ENCODE peak calls at places on chromosome 22, in four cellular contexts. One of them, this sample, is unnamed.

GRCh38 chr22:38957046-38957770 is at the start of gene APOBEC3A:
- DNase-seq in GM12878: no peak
- DNase-seq in HepG2: no peak
- DNase-seq in K562: no peak
- DNase-seq in this sample: no peak

GRCh38 chr22:31952459-31952858 is 8.1 kb downstream of the YWHAH start:
- DNase-seq in K562: no peak
- DNase-seq in HepG2: no peak
- DNase-seq in GM12878: no peak
- DNase-seq in this sample: no peak

GRCh38 chr22:48702573-48703264 is 1125.0 kb downstream of the BRD1 start:
- DNase-seq in HepG2: peak
- DNase-seq in GM12878: no peak
- DNase-seq in K562: no peak
- DNase-seq in this sample: no peak

GRCh38 chr22:21015051-21016006 is at the start of gene P2RX6:
- DNase-seq in HepG2: no peak
- DNase-seq in K562: peak
- DNase-seq in GM12878: no peak
- DNase-seq in this sample: no peak

GRCh38 chr22:50252081-50253045 is 1.3 kb upstream of the HDAC10 start:
- DNase-seq in K562: no peak
- DNase-seq in HepG2: peak
- DNase-seq in GM12878: no peak
- DNase-seq in this sample: peak

GRCh38 chr22:32764330-32765116 is 37.0 kb upstream of the TIMP3 start:
- DNase-seq in K562: peak
- DNase-seq in GM12878: no peak
- DNase-seq in HepG2: no peak
- DNase-seq in this sample: no peak

GRCh38 chr22:39206491-39206890 is 38.3 kb downstream of the PDGFB start:
- DNase-seq in GM12878: no peak
- DNase-seq in HepG2: no peak
- DNase-seq in K562: no peak
- DNase-seq in this sample: no peak

GRCh38 chr22:29658171-29658570 is 54.7 kb downstream of the NF2 start:
- DNase-seq in HepG2: no peak
- DNase-seq in K562: no peak
- DNase-seq in GM12878: no peak
- DNase-seq in this sample: no peak

GRCh38 chr22:28855355-28856094 is 27.8 kb upstream of the ZNRF3 start:
- DNase-seq in K562: peak
- DNase-seq in GM12878: peak
- DNase-seq in HepG2: peak
- DNase-seq in this sample: peak

GRCh38 chr22:24990344-24990905 is 37.9 kb downstream of the KIAA1671 start:
- DNase-seq in GM12878: no peak
- DNase-seq in K562: no peak
- DNase-seq in HepG2: no peak
- DNase-seq in this sample: no peak

GRCh38 chr22:37607912-37608476 is 640 bp upstream of the GGA1 start:
- DNase-seq in K562: no peak
- DNase-seq in HepG2: no peak
- DNase-seq in GM12878: peak
- DNase-seq in this sample: no peak

GRCh38 chr22:50160947-50161346 is 9.6 kb upstream of the PANX2 start:
- DNase-seq in GM12878: no peak
- DNase-seq in K562: no peak
- DNase-seq in HepG2: no peak
- DNase-seq in this sample: no peak

GRCh38 chr22:45587638-45588481 is 83.8 kb upstream of the ATXN10 start:
- DNase-seq in GM12878: no peak
- DNase-seq in HepG2: no peak
- DNase-seq in K562: no peak
- DNase-seq in this sample: no peak

GRCh38 chr22:19853879-19854777 is 546 bp downstream of the GNB1L start:
- DNase-seq in HepG2: no peak
- DNase-seq in K562: peak
- DNase-seq in GM12878: no peak
- DNase-seq in this sample: peak

GRCh38 chr22:47854680-47855079 is 1092.2 kb downstream of the TBC1D22A start:
- DNase-seq in GM12878: no peak
- DNase-seq in K562: no peak
- DNase-seq in HepG2: no peak
- DNase-seq in this sample: no peak

GRCh38 chr22:23110922-23111527 is 30.8 kb downstream of the RSPH14 start:
- DNase-seq in GM12878: no peak
- DNase-seq in K562: peak
- DNase-seq in HepG2: no peak
- DNase-seq in this sample: no peak

GRCh38 chr22:37703906-37704305 is 7.1 kb downstream of the TRIOBP start:
- DNase-seq in GM12878: no peak
- DNase-seq in K562: no peak
- DNase-seq in HepG2: no peak
- DNase-seq in this sample: no peak

GRCh38 chr22:25987948-25988347 is 181.3 kb upstream of the SEZ6L start:
- DNase-seq in K562: no peak
- DNase-seq in HepG2: no peak
- DNase-seq in GM12878: no peak
- DNase-seq in this sample: no peak

GRCh38 chr22:33381531-33382406 is 323.6 kb upstream of the SYN3 start:
- DNase-seq in GM12878: no peak
- DNase-seq in K562: no peak
- DNase-seq in HepG2: no peak
- DNase-seq in this sample: no peak

GRCh38 chr22:23829845-23830372 is 8.9 kb downstream of the DERL3 start:
- DNase-seq in K562: no peak
- DNase-seq in HepG2: no peak
- DNase-seq in GM12878: no peak
- DNase-seq in this sample: no peak

GRCh38 chr22:27993774-27994350 is 74.8 kb upstream of the PITPNB start:
- DNase-seq in K562: no peak
- DNase-seq in HepG2: no peak
- DNase-seq in GM12878: no peak
- DNase-seq in this sample: no peak

GRCh38 chr22:30902496-30903357 is 65.8 kb downstream of the MORC2 start:
- DNase-seq in HepG2: no peak
- DNase-seq in GM12878: peak
- DNase-seq in K562: no peak
- DNase-seq in this sample: no peak

GRCh38 chr22:41091139-41092022 is 1.0 kb upstream of the EP300 start:
- DNase-seq in K562: peak
- DNase-seq in HepG2: peak
- DNase-seq in GM12878: peak
- DNase-seq in this sample: peak

GRCh38 chr22:22810018-22810427 is 77.6 kb upstream of the IGLL5 start:
- DNase-seq in GM12878: no peak
- DNase-seq in HepG2: peak
- DNase-seq in K562: peak
- DNase-seq in this sample: no peak

GRCh38 chr22:41398921-41399320 is 17.2 kb downstream of the TEF start:
- DNase-seq in HepG2: no peak
- DNase-seq in K562: no peak
- DNase-seq in GM12878: no peak
- DNase-seq in this sample: no peak

GRCh38 chr22:41917906-41918791 is 3.3 kb upstream of the SHISA8 start:
- DNase-seq in K562: peak
- DNase-seq in GM12878: no peak
- DNase-seq in HepG2: no peak
- DNase-seq in this sample: peak

GRCh38 chr22:30226192-30226832 is 20.2 kb downstream of the LIF start:
- DNase-seq in GM12878: no peak
- DNase-seq in HepG2: peak
- DNase-seq in K562: no peak
- DNase-seq in this sample: no peak

GRCh38 chr22:31818481-31819392 is 64.9 kb downstream of the DEPDC5 start:
- DNase-seq in GM12878: no peak
- DNase-seq in K562: peak
- DNase-seq in HepG2: no peak
- DNase-seq in this sample: no peak

GRCh38 chr22:48919851-48920589 is 907.7 kb downstream of the BRD1 start:
- DNase-seq in K562: no peak
- DNase-seq in HepG2: no peak
- DNase-seq in GM12878: no peak
- DNase-seq in this sample: no peak

GRCh38 chr22:37601540-37602442 is 6.8 kb upstream of the GGA1 start:
- DNase-seq in K562: peak
- DNase-seq in GM12878: peak
- DNase-seq in HepG2: peak
- DNase-seq in this sample: peak

GRCh38 chr22:37020192-37020479 is 594 bp downstream of the MPST start:
- DNase-seq in K562: peak
- DNase-seq in GM12878: no peak
- DNase-seq in HepG2: no peak
- DNase-seq in this sample: peak

DNA sequence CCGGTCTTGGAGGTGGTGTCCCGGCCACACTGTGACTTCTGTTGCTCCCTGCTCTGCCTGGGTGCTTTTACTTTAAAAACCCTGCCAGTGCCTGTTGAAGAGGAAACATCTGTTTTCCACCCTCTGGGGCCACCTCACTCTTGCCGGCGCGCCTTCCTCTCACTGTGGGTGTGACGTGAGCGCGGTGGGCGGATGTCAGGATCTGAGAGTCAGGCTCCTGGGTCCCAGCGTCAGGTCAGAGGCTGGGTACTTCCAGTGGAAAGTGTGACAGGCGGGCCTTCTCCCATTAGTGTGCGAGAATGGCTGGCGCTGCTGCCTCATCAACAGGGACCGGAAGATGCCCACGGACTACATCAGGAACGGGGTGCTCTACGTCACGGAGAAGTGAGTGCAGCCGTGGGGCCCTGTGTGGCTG is 54.2 kb downstream of the GRAMD4 start:
- DNase-seq in K562: no peak
- DNase-seq in GM12878: no peak
- DNase-seq in HepG2: no peak
- DNase-seq in this sample: no peak
- TF ChIP-seq BHLHE40 in K562: no peak
- TF ChIP-seq BHLHE40 in GM12878: no peak
- TF ChIP-seq BHLHE40 in HepG2: no peak
- TF ChIP-seq BHLHE40 in this sample: no peak

GRCh38 chr22:17235149-17235655 is 16.0 kb upstream of the ADA2 start:
- DNase-seq in GM12878: no peak
- DNase-seq in HepG2: no peak
- DNase-seq in K562: no peak
- DNase-seq in this sample: no peak
- TF ChIP-seq SP1 in GM12878: no peak
- TF ChIP-seq SP1 in HepG2: no peak
- TF ChIP-seq SP1 in K562: no peak
- TF ChIP-seq SP1 in this sample: no peak

GRCh38 chr22:44276041-44276440 is 36.7 kb downstream of the SHISAL1 start:
- DNase-seq in HepG2: no peak
- DNase-seq in K562: no peak
- DNase-seq in GM12878: no peak
- DNase-seq in this sample: no peak
- TF ChIP-seq BHLHE40 in HepG2: no peak
- TF ChIP-seq BHLHE40 in K562: no peak
- TF ChIP-seq BHLHE40 in GM12878: no peak
- TF ChIP-seq BHLHE40 in this sample: no peak

GRCh38 chr22:35743466-35743865 is 25.8 kb downstream of the APOL5 start:
- DNase-seq in K562: no peak
- DNase-seq in HepG2: no peak
- DNase-seq in GM12878: no peak
- DNase-seq in this sample: no peak

GRCh38 chr22:35742342-35743100 is 24.8 kb downstream of the APOL5 start:
- DNase-seq in GM12878: no peak
- DNase-seq in HepG2: no peak
- DNase-seq in K562: peak
- DNase-seq in this sample: peak

GRCh38 chr22:35746248-35746647 is 28.6 kb downstream of the APOL5 start:
- DNase-seq in GM12878: no peak
- DNase-seq in K562: no peak
- DNase-seq in HepG2: no peak
- DNase-seq in this sample: no peak

GRCh38 chr22:35749808-35750207 is 32.1 kb downstream of the APOL5 start:
- DNase-seq in HepG2: no peak
- DNase-seq in K562: no peak
- DNase-seq in GM12878: peak
- DNase-seq in this sample: no peak

GRCh38 chr22:35746946-35747703 is 29.5 kb downstream of the APOL5 start:
- DNase-seq in K562: no peak
- DNase-seq in GM12878: no peak
- DNase-seq in HepG2: no peak
- DNase-seq in this sample: no peak
- TF ChIP-seq SP1 in K562: no peak
- TF ChIP-seq SP1 in GM12878: no peak
- TF ChIP-seq SP1 in HepG2: no peak
- TF ChIP-seq SP1 in this sample: no peak

This sample was measured in HEK293T.